ENCODE peak calls at places on chromosomes 6 and 20, in ten cellular contexts. I, W, X, K, P, L, C, U, E and H are unnamed samples.

GRCh38 chr6:158039571-158040050 is 57.9 kb downstream of the SYNJ2 start:
- DNase-seq in K (no peak), X (no peak), E (no peak), I (no peak), L (peak; percentile 81), W (no peak), U (no peak), P (no peak), C (no peak), H (no peak)

GRCh38 chr20:50788868-50789125 is 6.1 kb upstream of the BCAS4 start:
- DNase-seq in I (no peak), W (peak; percentile 30), X (no peak), K (no peak), U (no peak), L (no peak), C (no peak), E (no peak), P (no peak), H (no peak)

GRCh38 chr6:90574610-90575009 is 12.3 kb downstream of the MAP3K7 start:
- DNase-seq in X (no peak), K (no peak), E (no peak), I (no peak), W (peak; percentile 27), L (no peak), C (no peak), P (no peak), U (no peak), H (no peak)

GRCh38 chr6:33061987-33062386 is 11.5 kb downstream of the HLA-DPA1 start:
- DNase-seq in L (no peak), P (no peak), E (no peak), K (no peak), X (no peak), W (peak; percentile 11), C (no peak), I (no peak), U (no peak), H (no peak)

GRCh38 chr20:54048489-54048888 is 21.9 kb downstream of the BCAS1 start:
- DNase-seq in I (no peak), X (no peak), L (no peak), E (no peak), U (no peak), P (no peak), W (no peak), K (no peak), C (no peak), H (no peak)

GRCh38 chr6:39901670-39902069 is 32.6 kb downstream of the MOCS1 start:
- DNase-seq in P (peak; percentile 64), K (no peak), W (no peak), I (no peak), X (no peak), U (no peak), C (no peak), L (no peak), E (no peak), H (no peak)

GRCh38 chr6:44851176-44851575 is 463.7 kb downstream of the CDC5L start:
- DNase-seq in L (no peak), I (no peak), K (no peak), U (no peak), X (no peak), P (no peak), E (no peak), W (peak; percentile 55), C (no peak), H (no peak)

GRCh38 chr6:144217797-144218196 is 67.3 kb upstream of the UTRN start:
- DNase-seq in U (no peak), K (no peak), X (no peak), C (no peak), I (no peak), P (no peak), E (no peak), W (no peak), L (no peak), H (no peak)

GRCh38 chr6:44966449-44967091 is 361.6 kb upstream of the RUNX2 start:
- DNase-seq in K (no peak), P (no peak), X (no peak), C (peak; percentile 65), U (no peak), L (no peak), W (peak; percentile 74), E (no peak), I (no peak), H (no peak)

GRCh38 chr20:49750611-49751396 is 37.1 kb upstream of the B4GALT5 start:
- DNase-seq in E (no peak), L (no peak), K (no peak), X (no peak), C (no peak), U (no peak), P (no peak), I (peak; percentile 60), W (no peak), H (no peak)

GRCh38 chr20:41423026-41423425 is 56.4 kb upstream of the EMILIN3 start:
- DNase-seq in I (no peak), E (no peak), P (no peak), L (no peak), W (peak; percentile 68), K (no peak), U (no peak), C (no peak), X (no peak), H (no peak)

GRCh38 chr6:168369776-168370175 is 50.2 kb upstream of the DACT2 start:
- DNase-seq in I (no peak), C (no peak), L (no peak), X (no peak), U (no peak), K (no peak), E (no peak), P (no peak), W (no peak), H (no peak)

GRCh38 chr6:47481806-47482205 is 4.2 kb downstream of the CD2AP start:
- DNase-seq in L (no peak), K (no peak), U (no peak), P (no peak), I (no peak), C (no peak), E (no peak), X (no peak), W (no peak), H (no peak)

GRCh38 chr20:1377984-1378742 is 14.7 kb downstream of the FKBP1A start:
- DNase-seq in X (peak; percentile 37), I (no peak), W (peak; percentile 26), P (no peak), U (no peak), C (peak; percentile 26), E (no peak), K (no peak), L (no peak), H (no peak)

GRCh38 chr6:25248100-25248499 is 31.1 kb upstream of the CARMIL1 start:
- DNase-seq in C (no peak), X (no peak), W (peak; percentile 52), E (no peak), P (no peak), K (no peak), I (no peak), U (no peak), L (no peak), H (no peak)

GRCh38 chr20:36775826-36776225 is 2.3 kb upstream of the DSN1 start:
- DNase-seq in W (no peak), I (no peak), K (no peak), P (no peak), E (no peak), X (no peak), U (no peak), L (peak; percentile 12), C (no peak), H (no peak)

GRCh38 chr6:157668034-157668401 is 155.0 kb upstream of the SNX9 start:
- DNase-seq in U (no peak), I (no peak), K (no peak), W (no peak), X (no peak), C (no peak), L (no peak), E (no peak), P (no peak), H (no peak)

GRCh38 chr20:47319517-47320252 is 36.8 kb downstream of the ZMYND8 start:
- DNase-seq in K (no peak), E (no peak), W (peak; percentile 86), I (peak; percentile 90), C (peak; percentile 78), X (no peak), L (peak; percentile 69), U (no peak), P (peak; percentile 62), H (no peak)

GRCh38 chr20:13199279-13199678 is 21.8 kb upstream of the ISM1 start:
- DNase-seq in E (no peak), W (no peak), C (no peak), U (no peak), X (no peak), L (no peak), I (no peak), K (no peak), P (no peak), H (no peak)

GRCh38 chr6:2783188-2783957 is 18.2 kb downstream of the WRNIP1 start:
- DNase-seq in E (no peak), I (no peak), L (peak; percentile 39), U (peak; percentile 28), K (no peak), C (no peak), W (peak; percentile 24), X (no peak), P (no peak), H (no peak)

GRCh38 chr6:54860739-54861138 is 14.2 kb downstream of the FAM83B start:
- DNase-seq in I (no peak), C (peak; percentile 48), W (peak; percentile 2), K (no peak), E (no peak), P (no peak), X (no peak), U (no peak), L (no peak), H (no peak)

GRCh38 chr6:89888871-89889270 is 5.4 kb upstream of the GJA10 start:
- DNase-seq in C (no peak), L (no peak), U (no peak), E (no peak), I (no peak), P (no peak), K (no peak), X (no peak), W (no peak), H (no peak)

GRCh38 chr6:138417493-138418117 is 13.6 kb downstream of the HEBP2 start:
- DNase-seq in K (no peak), P (no peak), U (no peak), C (no peak), E (no peak), I (no peak), L (no peak), W (no peak), X (no peak), H (no peak)

GRCh38 chr6:53961679-53962370 is 149.4 kb upstream of the MLIP start:
- DNase-seq in I (no peak), C (no peak), U (no peak), E (no peak), W (peak; percentile 13), X (no peak), L (no peak), P (no peak), K (no peak), H (no peak)

GRCh38 chr20:41643504-41643938 is 25.3 kb upstream of the CHD6 start:
- DNase-seq in U (peak; percentile 92), K (no peak), I (peak; percentile 87), P (no peak), E (no peak), C (peak; percentile 6), L (no peak), X (no peak), W (peak; percentile 94), H (no peak)

GRCh38 chr20:51938557-51939324 is 136.4 kb upstream of the SALL4 start:
- DNase-seq in P (no peak), X (no peak), U (no peak), K (no peak), W (no peak), C (no peak), I (no peak), L (no peak), E (no peak), H (no peak)

GRCh38 chr6:145148392-145149175 is 586.7 kb downstream of the EPM2A start:
- DNase-seq in X (no peak), E (no peak), W (peak; percentile 34), C (peak; percentile 82), K (no peak), L (no peak), I (peak; percentile 88), U (no peak), P (no peak), H (no peak)

GRCh38 chr6:144845181-144845580 is 560.0 kb downstream of the UTRN start:
- DNase-seq in K (no peak), L (no peak), U (no peak), C (no peak), I (no peak), P (no peak), X (no peak), E (no peak), W (peak; percentile 15), H (no peak)